ENCODE peak calls at places on chromosomes 12 and 14, in six cellular contexts. N, M, T, A, P and F are unnamed samples.

GRCh38 chr12:6769003-6769389 is 2.8 kb downstream of the PTMS start:
- DNase-seq in N (peak), M (peak), T (peak), A (no peak), P (no peak), F (peak)

GRCh38 chr12:100593490-100593889 is 20.0 kb downstream of the GAS2L3 start:
- DNase-seq in N (peak), M (peak), T (no peak), A (peak), P (no peak), F (no peak)

GRCh38 chr12:84814664-84815245 is 97.8 kb downstream of the SLC6A15 start:
- DNase-seq in N (no peak), M (no peak), T (no peak), A (no peak), P (no peak), F (no peak)

GRCh38 chr12:123070267-123071081 is 80.4 kb downstream of the PITPNM2 start:
- DNase-seq in N (no peak), M (no peak), T (no peak), A (no peak), P (no peak), F (no peak)

GRCh38 chr14:64400829-64401459 is 12.8 kb downstream of the MTHFD1 start:
- DNase-seq in N (peak), M (peak), T (no peak), A (no peak), P (no peak), F (no peak)

GRCh38 chr14:102516531-102517411 is 7.2 kb upstream of the ANKRD9 start:
- DNase-seq in N (no peak), M (no peak), T (peak), A (no peak), P (peak), F (peak)

GRCh38 chr12:131736807-131737484 is 26.1 kb downstream of the SFSWAP start:
- DNase-seq in N (peak), M (peak), T (no peak), A (peak), P (no peak), F (peak)

GRCh38 chr12:57549909-57550627 is at the start of gene KIF5A:
- DNase-seq in N (no peak), M (no peak), T (peak), A (no peak), P (no peak), F (peak)

GRCh38 chr12:122207391-122207790 is 3.9 kb downstream of the B3GNT4 start:
- DNase-seq in N (no peak), M (no peak), T (no peak), A (no peak), P (no peak), F (no peak)

GRCh38 chr14:68874746-68875155 is 81.9 kb upstream of the ZFP36L1 start:
- DNase-seq in N (no peak), M (no peak), T (no peak), A (no peak), P (no peak), F (no peak)

GRCh38 chr12:87182696-87183233 is 846.4 kb downstream of the C12orf50 start:
- DNase-seq in N (no peak), M (no peak), T (no peak), A (no peak), P (no peak), F (no peak)

GRCh38 chr12:105888696-105889095 is 250.1 kb downstream of the NUAK1 start:
- DNase-seq in N (peak), M (peak), T (no peak), A (no peak), P (no peak), F (no peak)

GRCh38 chr12:51392556-51393237 is 1.5 kb upstream of the GALNT6 start:
- DNase-seq in N (no peak), M (no peak), T (no peak), A (peak), P (no peak), F (peak)

GRCh38 chr14:104604461-104605449 is at the start of gene TMEM179:
- DNase-seq in N (peak), M (peak), T (peak), A (no peak), P (no peak), F (no peak)

GRCh38 chr14:92794547-92794941 is 439 bp downstream of the GOLGA5 start:
- DNase-seq in N (peak), M (no peak), T (no peak), A (no peak), P (no peak), F (peak)

GRCh38 chr14:64422753-64423152 is 34.6 kb downstream of the MTHFD1 start:
- DNase-seq in N (peak), M (no peak), T (no peak), A (no peak), P (no peak), F (no peak)

GRCh38 chr12:132145334-132145733 is 1.1 kb downstream of the NOC4L start:
- DNase-seq in N (no peak), M (no peak), T (no peak), A (no peak), P (no peak), F (no peak)

GRCh38 chr12:39157696-39158342 is 252.4 kb upstream of the CPNE8 start:
- DNase-seq in N (peak), M (peak), T (no peak), A (no peak), P (no peak), F (no peak)

GRCh38 chr12:27899151-27899661 is 73.3 kb downstream of the PTHLH start:
- DNase-seq in N (peak), M (peak), T (no peak), A (peak), P (no peak), F (peak)

GRCh38 chr12:25155031-25155576 is 39.9 kb downstream of the DNAI7 start:
- DNase-seq in N (peak), M (peak), T (peak), A (peak), P (no peak), F (peak)

GRCh38 chr12:49987620-49988303 is 15.0 kb downstream of the AQP6 start:
- DNase-seq in N (no peak), M (no peak), T (no peak), A (peak), P (no peak), F (no peak)

GRCh38 chr12:52591521-52591920 is 9.7 kb downstream of the KRT72 start:
- DNase-seq in N (no peak), M (no peak), T (no peak), A (no peak), P (no peak), F (no peak)

GRCh38 chr12:90062799-90063198 is 354.2 kb upstream of the ATP2B1 start:
- DNase-seq in N (no peak), M (no peak), T (no peak), A (no peak), P (no peak), F (no peak)

GRCh38 chr14:93045211-93045674 is 70.5 kb downstream of the ITPK1 start:
- DNase-seq in N (peak), M (no peak), T (no peak), A (peak), P (no peak), F (no peak)

GRCh38 chr12:30063435-30063945 is 279.7 kb upstream of the TMTC1 start:
- DNase-seq in N (no peak), M (no peak), T (no peak), A (no peak), P (no peak), F (no peak)

GRCh38 chr12:26845984-26846383 is 13.0 kb upstream of the ITPR2 start:
- DNase-seq in N (peak), M (peak), T (no peak), A (no peak), P (no peak), F (peak)

GRCh38 chr14:52079239-52079956 is 10.5 kb upstream of the NID2 start:
- DNase-seq in N (peak), M (peak), T (no peak), A (peak), P (no peak), F (no peak)

GRCh38 chr12:102816816-102817434 is 100.1 kb downstream of the PAH start:
- DNase-seq in N (peak), M (peak), T (peak), A (peak), P (no peak), F (no peak)